ENCODE peak calls at places on chromosomes 3 and 15, in seven cellular contexts. One of them, this sample, is unnamed.

GRCh38 chr15:64197425-64197824 is 34.6 kb upstream of the PPIB start:
- DNase-seq in activated CD4-positive, alpha-beta T cell treated with anti-CD3 and anti-CD28 coated beads, Interleukin-2, amount 50 U/mL, for 48 hours: no peak
- DNase-seq in stimulated activated CD8-positive, alpha-beta memory T cell treated with anti-CD3 and anti-CD28 coated beads, Interleukin-7, amount 100 ng/mL, for 1 hour: no peak
- DNase-seq in MV-4-11: no peak
- DNase-seq in frontal cortex: no peak
- DNase-seq in M059J: no peak
- DNase-seq in AG08396: no peak
- DNase-seq in this sample: no peak

GRCh38 chr15:87829651-87830050 is 426.9 kb downstream of the NTRK3 start:
- DNase-seq in activated CD4-positive, alpha-beta T cell treated with anti-CD3 and anti-CD28 coated beads, Interleukin-2, amount 50 U/mL, for 48 hours: no peak
- DNase-seq in stimulated activated CD8-positive, alpha-beta memory T cell treated with anti-CD3 and anti-CD28 coated beads, Interleukin-7, amount 100 ng/mL, for 1 hour: no peak
- DNase-seq in MV-4-11: peak
- DNase-seq in frontal cortex: no peak
- DNase-seq in M059J: peak
- DNase-seq in AG08396: no peak
- DNase-seq in this sample: no peak

GRCh38 chr3:170690133-170690981 is 104.5 kb upstream of the SLC7A14 start:
- DNase-seq in activated CD4-positive, alpha-beta T cell treated with anti-CD3 and anti-CD28 coated beads, Interleukin-2, amount 50 U/mL, for 48 hours: peak
- DNase-seq in stimulated activated CD8-positive, alpha-beta memory T cell treated with anti-CD3 and anti-CD28 coated beads, Interleukin-7, amount 100 ng/mL, for 1 hour: peak
- DNase-seq in MV-4-11: peak
- DNase-seq in frontal cortex: peak
- DNase-seq in M059J: peak
- DNase-seq in AG08396: peak
- DNase-seq in this sample: peak

GRCh38 chr15:66706225-66706732 is 4.2 kb downstream of the SMAD6 start:
- DNase-seq in activated CD4-positive, alpha-beta T cell treated with anti-CD3 and anti-CD28 coated beads, Interleukin-2, amount 50 U/mL, for 48 hours: no peak
- DNase-seq in stimulated activated CD8-positive, alpha-beta memory T cell treated with anti-CD3 and anti-CD28 coated beads, Interleukin-7, amount 100 ng/mL, for 1 hour: no peak
- DNase-seq in MV-4-11: no peak
- DNase-seq in frontal cortex: no peak
- DNase-seq in M059J: no peak
- DNase-seq in AG08396: peak
- DNase-seq in this sample: no peak

GRCh38 chr15:67832965-67833503 is 6.8 kb downstream of the RNU6-1 start:
- DNase-seq in activated CD4-positive, alpha-beta T cell treated with anti-CD3 and anti-CD28 coated beads, Interleukin-2, amount 50 U/mL, for 48 hours: no peak
- DNase-seq in stimulated activated CD8-positive, alpha-beta memory T cell treated with anti-CD3 and anti-CD28 coated beads, Interleukin-7, amount 100 ng/mL, for 1 hour: no peak
- DNase-seq in MV-4-11: no peak
- DNase-seq in frontal cortex: peak
- DNase-seq in M059J: no peak
- DNase-seq in AG08396: peak
- DNase-seq in this sample: no peak

GRCh38 chr3:186021673-186022362 is 84.0 kb upstream of the TRA2B start:
- DNase-seq in activated CD4-positive, alpha-beta T cell treated with anti-CD3 and anti-CD28 coated beads, Interleukin-2, amount 50 U/mL, for 48 hours: no peak
- DNase-seq in stimulated activated CD8-positive, alpha-beta memory T cell treated with anti-CD3 and anti-CD28 coated beads, Interleukin-7, amount 100 ng/mL, for 1 hour: no peak
- DNase-seq in MV-4-11: no peak
- DNase-seq in frontal cortex: no peak
- DNase-seq in M059J: peak
- DNase-seq in AG08396: peak
- DNase-seq in this sample: no peak

GRCh38 chr3:121855555-121855954 is 20.5 kb downstream of the EAF2 start:
- DNase-seq in activated CD4-positive, alpha-beta T cell treated with anti-CD3 and anti-CD28 coated beads, Interleukin-2, amount 50 U/mL, for 48 hours: no peak
- DNase-seq in stimulated activated CD8-positive, alpha-beta memory T cell treated with anti-CD3 and anti-CD28 coated beads, Interleukin-7, amount 100 ng/mL, for 1 hour: no peak
- DNase-seq in MV-4-11: no peak
- DNase-seq in frontal cortex: no peak
- DNase-seq in M059J: peak
- DNase-seq in AG08396: no peak
- DNase-seq in this sample: no peak

GRCh38 chr3:141000027-141000663 is 51.0 kb upstream of the SPSB4 start:
- DNase-seq in activated CD4-positive, alpha-beta T cell treated with anti-CD3 and anti-CD28 coated beads, Interleukin-2, amount 50 U/mL, for 48 hours: peak
- DNase-seq in stimulated activated CD8-positive, alpha-beta memory T cell treated with anti-CD3 and anti-CD28 coated beads, Interleukin-7, amount 100 ng/mL, for 1 hour: no peak
- DNase-seq in MV-4-11: peak
- DNase-seq in frontal cortex: no peak
- DNase-seq in M059J: peak
- DNase-seq in AG08396: peak
- DNase-seq in this sample: peak

GRCh38 chr15:28919201-28919627 is 33.4 kb downstream of the APBA2 start:
- DNase-seq in activated CD4-positive, alpha-beta T cell treated with anti-CD3 and anti-CD28 coated beads, Interleukin-2, amount 50 U/mL, for 48 hours: peak
- DNase-seq in stimulated activated CD8-positive, alpha-beta memory T cell treated with anti-CD3 and anti-CD28 coated beads, Interleukin-7, amount 100 ng/mL, for 1 hour: no peak
- DNase-seq in MV-4-11: peak
- DNase-seq in frontal cortex: no peak
- DNase-seq in M059J: no peak
- DNase-seq in AG08396: no peak
- DNase-seq in this sample: no peak

GRCh38 chr15:49421991-49422390 is 1.1 kb upstream of the FGF7 start:
- DNase-seq in activated CD4-positive, alpha-beta T cell treated with anti-CD3 and anti-CD28 coated beads, Interleukin-2, amount 50 U/mL, for 48 hours: peak
- DNase-seq in stimulated activated CD8-positive, alpha-beta memory T cell treated with anti-CD3 and anti-CD28 coated beads, Interleukin-7, amount 100 ng/mL, for 1 hour: no peak
- DNase-seq in MV-4-11: no peak
- DNase-seq in frontal cortex: no peak
- DNase-seq in M059J: peak
- DNase-seq in AG08396: no peak
- DNase-seq in this sample: peak

GRCh38 chr15:58551764-58552504 is 120.1 kb downstream of the LIPC start:
- DNase-seq in activated CD4-positive, alpha-beta T cell treated with anti-CD3 and anti-CD28 coated beads, Interleukin-2, amount 50 U/mL, for 48 hours: no peak
- DNase-seq in stimulated activated CD8-positive, alpha-beta memory T cell treated with anti-CD3 and anti-CD28 coated beads, Interleukin-7, amount 100 ng/mL, for 1 hour: no peak
- DNase-seq in MV-4-11: peak
- DNase-seq in frontal cortex: no peak
- DNase-seq in M059J: peak
- DNase-seq in AG08396: peak
- DNase-seq in this sample: no peak

GRCh38 chr15:67083135-67083766 is 17.8 kb downstream of the SMAD3 start:
- DNase-seq in activated CD4-positive, alpha-beta T cell treated with anti-CD3 and anti-CD28 coated beads, Interleukin-2, amount 50 U/mL, for 48 hours: no peak
- DNase-seq in stimulated activated CD8-positive, alpha-beta memory T cell treated with anti-CD3 and anti-CD28 coated beads, Interleukin-7, amount 100 ng/mL, for 1 hour: no peak
- DNase-seq in MV-4-11: peak
- DNase-seq in frontal cortex: no peak
- DNase-seq in M059J: no peak
- DNase-seq in AG08396: no peak
- DNase-seq in this sample: no peak

GRCh38 chr3:114043205-114043604 is 13.1 kb downstream of the CCDC191 start:
- DNase-seq in activated CD4-positive, alpha-beta T cell treated with anti-CD3 and anti-CD28 coated beads, Interleukin-2, amount 50 U/mL, for 48 hours: no peak
- DNase-seq in stimulated activated CD8-positive, alpha-beta memory T cell treated with anti-CD3 and anti-CD28 coated beads, Interleukin-7, amount 100 ng/mL, for 1 hour: no peak
- DNase-seq in MV-4-11: no peak
- DNase-seq in frontal cortex: no peak
- DNase-seq in M059J: no peak
- DNase-seq in AG08396: no peak
- DNase-seq in this sample: no peak

This sample was measured in DND-41.